ENCODE peak calls at places on chromosomes 7 and 10, in five cellular contexts. One of them, this sample, is unnamed.

GRCh38 chr10:112663181-112663879 is 216.3 kb downstream of the VTI1A start:
- DNase-seq in bronchial epithelial cell: peak
- DNase-seq in stimulated activated CD8-positive, alpha-beta memory T cell treated with anti-CD3 and anti-CD28 coated beads, Interleukin-2, amount 100 ng/mL, for 1 hour: no peak
- DNase-seq in EL: peak
- DNase-seq in activated CD8-positive, alpha-beta memory T cell treated with anti-CD3 and anti-CD28 coated beads, Interleukin-2, amount 50 U/mL, for 48 hours: no peak
- DNase-seq in this sample: no peak

GRCh38 chr10:123573236-123574147 is 92.7 kb upstream of the GPR26 start:
- DNase-seq in bronchial epithelial cell: peak
- DNase-seq in stimulated activated CD8-positive, alpha-beta memory T cell treated with anti-CD3 and anti-CD28 coated beads, Interleukin-2, amount 100 ng/mL, for 1 hour: no peak
- DNase-seq in EL: peak
- DNase-seq in activated CD8-positive, alpha-beta memory T cell treated with anti-CD3 and anti-CD28 coated beads, Interleukin-2, amount 50 U/mL, for 48 hours: peak
- DNase-seq in this sample: peak

GRCh38 chr7:44541876-44542610 is 913 bp upstream of the NPC1L1 start:
- DNase-seq in bronchial epithelial cell: no peak
- DNase-seq in stimulated activated CD8-positive, alpha-beta memory T cell treated with anti-CD3 and anti-CD28 coated beads, Interleukin-2, amount 100 ng/mL, for 1 hour: no peak
- DNase-seq in EL: no peak
- DNase-seq in activated CD8-positive, alpha-beta memory T cell treated with anti-CD3 and anti-CD28 coated beads, Interleukin-2, amount 50 U/mL, for 48 hours: no peak
- DNase-seq in this sample: no peak

GRCh38 chr10:88966785-88967184 is 14.2 kb upstream of the ACTA2 start:
- DNase-seq in bronchial epithelial cell: no peak
- DNase-seq in stimulated activated CD8-positive, alpha-beta memory T cell treated with anti-CD3 and anti-CD28 coated beads, Interleukin-2, amount 100 ng/mL, for 1 hour: no peak
- DNase-seq in EL: no peak
- DNase-seq in activated CD8-positive, alpha-beta memory T cell treated with anti-CD3 and anti-CD28 coated beads, Interleukin-2, amount 50 U/mL, for 48 hours: no peak
- DNase-seq in this sample: no peak

GRCh38 chr10:97407211-97407951 is 6.2 kb upstream of the RRP12 start:
- DNase-seq in bronchial epithelial cell: peak
- DNase-seq in stimulated activated CD8-positive, alpha-beta memory T cell treated with anti-CD3 and anti-CD28 coated beads, Interleukin-2, amount 100 ng/mL, for 1 hour: peak
- DNase-seq in EL: peak
- DNase-seq in activated CD8-positive, alpha-beta memory T cell treated with anti-CD3 and anti-CD28 coated beads, Interleukin-2, amount 50 U/mL, for 48 hours: peak
- DNase-seq in this sample: peak

GRCh38 chr10:122514045-122514840 is 46.3 kb upstream of the DMBT1 start:
- DNase-seq in bronchial epithelial cell: peak
- DNase-seq in stimulated activated CD8-positive, alpha-beta memory T cell treated with anti-CD3 and anti-CD28 coated beads, Interleukin-2, amount 100 ng/mL, for 1 hour: no peak
- DNase-seq in EL: no peak
- DNase-seq in activated CD8-positive, alpha-beta memory T cell treated with anti-CD3 and anti-CD28 coated beads, Interleukin-2, amount 50 U/mL, for 48 hours: no peak
- DNase-seq in this sample: no peak

GRCh38 chr10:3761916-3762708 is 22.9 kb downstream of the KLF6 start:
- DNase-seq in bronchial epithelial cell: peak
- DNase-seq in stimulated activated CD8-positive, alpha-beta memory T cell treated with anti-CD3 and anti-CD28 coated beads, Interleukin-2, amount 100 ng/mL, for 1 hour: no peak
- DNase-seq in EL: peak
- DNase-seq in activated CD8-positive, alpha-beta memory T cell treated with anti-CD3 and anti-CD28 coated beads, Interleukin-2, amount 50 U/mL, for 48 hours: peak
- DNase-seq in this sample: no peak

GRCh38 chr7:48011323-48011722 is 17.6 kb downstream of the SUN3 start:
- DNase-seq in bronchial epithelial cell: no peak
- DNase-seq in stimulated activated CD8-positive, alpha-beta memory T cell treated with anti-CD3 and anti-CD28 coated beads, Interleukin-2, amount 100 ng/mL, for 1 hour: no peak
- DNase-seq in EL: no peak
- DNase-seq in activated CD8-positive, alpha-beta memory T cell treated with anti-CD3 and anti-CD28 coated beads, Interleukin-2, amount 50 U/mL, for 48 hours: no peak
- DNase-seq in this sample: no peak

GRCh38 chr7:28055161-28055544 is 125.4 kb downstream of the JAZF1 start:
- DNase-seq in bronchial epithelial cell: no peak
- DNase-seq in stimulated activated CD8-positive, alpha-beta memory T cell treated with anti-CD3 and anti-CD28 coated beads, Interleukin-2, amount 100 ng/mL, for 1 hour: no peak
- DNase-seq in EL: peak
- DNase-seq in activated CD8-positive, alpha-beta memory T cell treated with anti-CD3 and anti-CD28 coated beads, Interleukin-2, amount 50 U/mL, for 48 hours: no peak
- DNase-seq in this sample: no peak

GRCh38 chr10:102752934-102753664 is 9.4 kb downstream of the WBP1L start:
- DNase-seq in bronchial epithelial cell: peak
- DNase-seq in stimulated activated CD8-positive, alpha-beta memory T cell treated with anti-CD3 and anti-CD28 coated beads, Interleukin-2, amount 100 ng/mL, for 1 hour: no peak
- DNase-seq in EL: peak
- DNase-seq in activated CD8-positive, alpha-beta memory T cell treated with anti-CD3 and anti-CD28 coated beads, Interleukin-2, amount 50 U/mL, for 48 hours: no peak
- DNase-seq in this sample: no peak

GRCh38 chr10:80855348-80855971 is 317.8 kb downstream of the SH2D4B start:
- DNase-seq in bronchial epithelial cell: peak
- DNase-seq in stimulated activated CD8-positive, alpha-beta memory T cell treated with anti-CD3 and anti-CD28 coated beads, Interleukin-2, amount 100 ng/mL, for 1 hour: no peak
- DNase-seq in EL: no peak
- DNase-seq in activated CD8-positive, alpha-beta memory T cell treated with anti-CD3 and anti-CD28 coated beads, Interleukin-2, amount 50 U/mL, for 48 hours: no peak
- DNase-seq in this sample: no peak

GRCh38 chr7:155381852-155382801 is 75.8 kb upstream of the EN2 start:
- DNase-seq in bronchial epithelial cell: no peak
- DNase-seq in stimulated activated CD8-positive, alpha-beta memory T cell treated with anti-CD3 and anti-CD28 coated beads, Interleukin-2, amount 100 ng/mL, for 1 hour: no peak
- DNase-seq in EL: no peak
- DNase-seq in activated CD8-positive, alpha-beta memory T cell treated with anti-CD3 and anti-CD28 coated beads, Interleukin-2, amount 50 U/mL, for 48 hours: no peak
- DNase-seq in this sample: no peak

GRCh38 chr7:139767561-139767982 is 10.2 kb downstream of the HIPK2 start:
- DNase-seq in bronchial epithelial cell: no peak
- DNase-seq in stimulated activated CD8-positive, alpha-beta memory T cell treated with anti-CD3 and anti-CD28 coated beads, Interleukin-2, amount 100 ng/mL, for 1 hour: no peak
- DNase-seq in EL: no peak
- DNase-seq in activated CD8-positive, alpha-beta memory T cell treated with anti-CD3 and anti-CD28 coated beads, Interleukin-2, amount 50 U/mL, for 48 hours: no peak
- DNase-seq in this sample: no peak

GRCh38 chr7:20301311-20301939 is 29.3 kb upstream of the ITGB8 start:
- DNase-seq in bronchial epithelial cell: peak
- DNase-seq in stimulated activated CD8-positive, alpha-beta memory T cell treated with anti-CD3 and anti-CD28 coated beads, Interleukin-2, amount 100 ng/mL, for 1 hour: no peak
- DNase-seq in EL: peak
- DNase-seq in activated CD8-positive, alpha-beta memory T cell treated with anti-CD3 and anti-CD28 coated beads, Interleukin-2, amount 50 U/mL, for 48 hours: no peak
- DNase-seq in this sample: no peak

This sample was measured in naive thymus-derived CD8-positive, alpha-beta T cell.